ENCODE peak calls at places on chromosome 9, in six cellular contexts. P is ovary, N is cardiac muscle cell, G is heart right ventricle, B is breast epithelium, U is colonic mucosa. Y is an unnamed sample. For H3K9me3, the result is how much of the 10 kb centered on the place peaks cover.

GRCh38 chr9:103399535-103399934 is 404.4 kb downstream of the CYLC2 start:
- DNase-seq in P (no peak), N (no peak), G (no peak), B (no peak), U (no peak), Y (no peak)

GRCh38 chr9:69314547-69314946 is 10.5 kb upstream of the ENTREP1 start:
- DNase-seq in P (no peak), N (no peak), G (no peak), B (no peak), U (no peak), Y (no peak)

GRCh38 chr9:113785334-113785733 is 90.8 kb upstream of the ZNF618 start:
- DNase-seq in P (no peak), N (no peak), G (peak), B (peak), U (no peak), Y (peak)

GRCh38 chr9:36092509-36093215 is 43.9 kb upstream of the GLIPR2 start:
- DNase-seq in P (no peak), N (no peak), G (no peak), B (no peak), U (peak), Y (no peak)

GRCh38 chr9:134434896-134435506 is 108.7 kb downstream of the RXRA start:
- DNase-seq in P (peak), N (peak), G (peak), B (peak), U (peak), Y (peak)

GRCh38 chr9:113929634-113930092 is 53.6 kb downstream of the ZNF618 start:
- DNase-seq in P (no peak), N (no peak), G (no peak), B (no peak), U (no peak), Y (no peak)

GRCh38 chr9:72537011-72537545 is 15.7 kb downstream of the TMC1 start:
- DNase-seq in P (no peak), N (no peak), G (no peak), B (no peak), U (no peak), Y (no peak)

GRCh38 chr9:97545507-97545906 is 44.0 kb downstream of the TMOD1 start:
- DNase-seq in P (no peak), N (no peak), G (no peak), B (no peak), U (no peak), Y (no peak)

GRCh38 chr9:69961834-69962233 is 81.8 kb upstream of the MAMDC2 start:
- DNase-seq in P (no peak), N (no peak), G (no peak), B (no peak), U (no peak), Y (no peak)

GRCh38 chr9:127179633-127180401 is 57.4 kb upstream of the ANGPTL2 start:
- DNase-seq in P (peak), N (no peak), G (peak), B (peak), U (peak), Y (peak)

GRCh38 chr9:6759114-6759977 is 1.6 kb downstream of the KDM4C start:
- DNase-seq in P (no peak), N (no peak), G (no peak), B (no peak), U (peak), Y (peak)

DNA sequence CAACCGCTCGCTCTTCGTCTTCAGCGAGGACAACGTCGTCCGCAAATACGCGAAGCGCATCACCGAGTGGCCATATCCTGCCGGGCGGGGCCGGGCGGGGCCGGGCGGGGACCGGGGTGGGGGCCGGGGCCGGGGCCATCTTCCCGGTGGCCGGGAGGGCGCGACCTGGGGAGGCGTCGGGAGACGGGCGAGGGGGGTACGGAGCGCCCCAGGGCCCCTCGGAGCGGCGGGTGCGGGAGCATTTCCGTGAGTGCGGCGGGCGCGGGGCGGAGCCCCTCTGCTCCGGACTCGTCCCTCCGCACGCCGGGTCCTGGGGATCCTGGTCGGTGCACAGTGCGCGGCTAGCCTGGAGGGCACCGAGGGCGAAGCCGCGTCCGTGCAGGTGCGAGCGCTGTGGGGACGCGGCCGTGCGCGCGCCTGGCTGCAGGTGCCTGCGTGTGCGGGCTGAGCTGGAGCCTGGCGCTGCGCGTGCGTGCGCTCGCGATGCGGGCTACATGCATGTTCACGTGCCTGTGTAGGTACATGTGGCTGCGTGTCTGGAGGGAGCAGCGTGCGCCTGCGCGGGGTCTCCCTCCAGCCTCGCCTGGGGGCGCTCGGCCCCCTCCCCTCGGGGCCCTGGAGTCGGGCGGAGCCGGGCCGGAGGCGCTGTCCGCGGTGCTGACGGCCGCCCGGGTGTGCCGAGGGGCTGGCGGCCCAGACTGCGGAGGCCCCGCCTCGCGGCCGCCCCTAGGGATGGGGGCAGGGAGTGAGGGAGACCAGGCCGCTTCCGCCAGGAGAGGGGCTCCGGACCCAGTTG is 762 bp downstream of the CACNA1B start:
- DNase-seq in P (no peak), N (peak), G (peak), B (no peak), U (no peak), Y (no peak)
- H3K9me3 ChIP-seq in P (under half), N (under half), G (under half), B (under half), U (under half), Y (under half)

GRCh38 chr9:130939405-130939941 is 426 bp upstream of the FIBCD1 start:
- DNase-seq in P (no peak), N (peak), G (no peak), B (no peak), U (peak), Y (no peak)
- H3K9me3 ChIP-seq in P (under half), N (under half), G (under half), B (under half), U (under half), Y (under half)

DNA sequence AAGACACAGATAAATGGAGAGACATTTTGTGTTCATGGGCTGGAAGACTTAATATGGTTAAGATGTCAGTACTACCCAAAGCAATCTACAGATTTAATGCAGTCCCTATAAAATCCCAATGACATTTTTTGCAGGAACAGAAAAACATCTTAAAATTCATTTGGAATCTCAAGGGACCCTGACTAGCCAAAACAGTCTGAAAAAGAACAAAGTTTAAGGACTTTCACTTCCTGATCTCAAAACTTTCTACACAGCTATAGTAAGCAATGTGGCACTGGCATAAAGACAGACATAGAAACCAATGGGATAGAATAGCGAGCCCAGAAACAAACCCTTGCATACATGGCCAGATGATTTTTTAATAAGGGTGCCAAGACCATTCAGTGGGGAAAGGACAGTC is 9.7 kb upstream of the CAMSAP1 start:
- DNase-seq in P (no peak), N (no peak), G (no peak), B (no peak), U (no peak), Y (no peak)
- H3K9me3 ChIP-seq in P (under half), N (under half), G (under half), B (half or more), U (under half), Y (under half)

GRCh38 chr9:82445556-82445955 is 457.0 kb downstream of the SPATA31D1 start:
- DNase-seq in P (no peak), N (no peak), G (no peak), B (no peak), U (no peak), Y (no peak)
- H3K9me3 ChIP-seq in P (under half), N (under half), G (under half), B (under half), U (under half), Y (under half)

DNA sequence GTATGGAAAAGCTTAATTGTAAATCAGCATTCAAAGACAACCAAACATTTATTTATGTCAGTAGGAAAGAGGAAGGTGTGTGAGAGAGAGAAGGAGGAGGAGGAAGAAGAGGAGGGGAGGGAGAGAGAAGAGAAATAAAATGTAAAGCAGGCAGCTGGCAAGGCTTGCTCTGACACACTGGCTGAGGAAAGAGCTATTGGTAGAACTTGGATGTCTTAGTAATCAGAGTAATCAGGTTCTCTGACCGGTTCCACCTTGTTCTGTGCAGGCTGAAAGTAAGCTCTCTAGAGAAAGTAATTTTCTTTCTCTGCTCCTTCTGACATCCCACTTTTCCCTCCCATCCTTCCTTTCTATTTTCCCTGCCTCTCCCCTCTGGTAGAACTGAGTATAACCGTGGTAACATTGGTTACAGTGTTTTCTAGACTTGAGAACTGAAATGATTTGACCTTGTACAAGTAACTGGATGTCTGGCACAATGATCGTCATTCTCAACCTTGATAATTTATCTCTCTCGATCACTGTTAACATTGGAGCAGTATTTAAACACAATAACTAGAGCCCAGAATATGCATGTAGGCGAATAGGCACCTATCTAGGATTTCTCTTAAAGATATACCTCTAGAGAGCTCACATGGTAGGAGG is 33.3 kb downstream of the TLE4 start:
- DNase-seq in P (no peak), N (no peak), G (no peak), B (no peak), U (no peak), Y (no peak)
- H3K9me3 ChIP-seq in P (under half), N (under half), G (under half), B (under half), U (under half), Y (under half)

GRCh38 chr9:115969096-115969495 is 184.5 kb upstream of the PAPPA start:
- DNase-seq in P (no peak), N (no peak), G (no peak), B (no peak), U (no peak), Y (no peak)

GRCh38 chr9:115966660-115967059 is 186.9 kb upstream of the PAPPA start:
- DNase-seq in P (no peak), N (no peak), G (no peak), B (no peak), U (no peak), Y (no peak)

DNA sequence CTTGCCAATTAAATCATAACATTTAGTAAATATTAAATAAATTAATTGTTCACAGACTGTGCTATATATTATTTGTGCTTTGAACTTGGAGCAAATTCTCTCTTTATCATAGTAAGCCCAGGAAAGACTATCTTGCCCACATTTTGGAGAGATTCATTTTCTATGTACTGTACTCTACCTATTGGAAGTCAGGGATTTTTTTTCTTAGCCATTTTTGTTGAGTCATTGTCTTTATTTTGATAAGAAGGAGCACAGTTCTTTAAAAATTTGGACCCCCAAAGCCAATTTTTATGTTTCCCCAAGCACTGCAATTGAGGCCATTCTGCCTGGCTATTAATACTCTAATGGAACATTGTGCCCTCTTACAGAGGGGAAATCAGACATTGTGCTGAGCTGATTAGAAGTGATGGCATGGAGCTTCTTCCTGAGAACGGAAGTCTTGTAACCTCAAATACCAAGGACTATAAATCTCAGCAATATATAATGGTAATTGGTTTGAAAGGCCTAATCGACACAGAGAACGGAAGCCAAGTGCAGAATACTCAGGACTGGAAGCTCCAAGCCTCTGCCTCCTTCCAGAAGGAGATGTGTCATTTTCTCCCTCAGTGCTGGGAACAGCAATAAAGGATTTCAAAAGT is 188.8 kb upstream of the PAPPA start:
- DNase-seq in P (no peak), N (no peak), G (no peak), B (no peak), U (no peak), Y (no peak)
- H3K9me3 ChIP-seq in P (under half), N (under half), G (under half), B (under half), U (under half), Y (under half)

GRCh38 chr9:135910197-135910596 is 2.9 kb upstream of the CAMSAP1 start:
- DNase-seq in P (no peak), N (no peak), G (no peak), B (no peak), U (no peak), Y (no peak)

GRCh38 chr9:135910757-135911156 is 3.4 kb upstream of the CAMSAP1 start:
- DNase-seq in P (no peak), N (no peak), G (no peak), B (no peak), U (no peak), Y (no peak)

GRCh38 chr9:135919318-135919717 is 12.0 kb upstream of the CAMSAP1 start:
- DNase-seq in P (no peak), N (no peak), G (no peak), B (no peak), U (no peak), Y (no peak)

GRCh38 chr9:135920256-135920930 is 13.0 kb upstream of the CAMSAP1 start:
- DNase-seq in P (no peak), N (no peak), G (no peak), B (no peak), U (no peak), Y (no peak)

GRCh38 chr9:135914921-135915320 is 7.6 kb upstream of the CAMSAP1 start:
- DNase-seq in P (no peak), N (no peak), G (no peak), B (no peak), U (no peak), Y (no peak)
- H3K9me3 ChIP-seq in P (under half), N (under half), G (under half), B (half or more), U (under half), Y (under half)

GRCh38 chr9:137985637-137986071 is 108.1 kb downstream of the CACNA1B start:
- DNase-seq in P (no peak), N (no peak), G (no peak), B (no peak), U (no peak), Y (no peak)

GRCh38 chr9:137987244-137988030 is 109.9 kb downstream of the CACNA1B start:
- DNase-seq in P (no peak), N (no peak), G (no peak), B (no peak), U (no peak), Y (no peak)

GRCh38 chr9:137988051-137988450 is 110.5 kb downstream of the CACNA1B start:
- DNase-seq in P (no peak), N (no peak), G (no peak), B (no peak), U (no peak), Y (no peak)

GRCh38 chr9:137984520-137985257 is 107.1 kb downstream of the CACNA1B start:
- DNase-seq in P (no peak), N (no peak), G (no peak), B (no peak), U (no peak), Y (no peak)

GRCh38 chr9:137986268-137987099 is 108.9 kb downstream of the CACNA1B start:
- DNase-seq in P (no peak), N (no peak), G (no peak), B (no peak), U (no peak), Y (no peak)
- H3K9me3 ChIP-seq in P (under half), N (under half), G (under half), B (under half), U (under half), Y (under half)